ENCODE peak calls at places on chromosomes 1 and 21, in five cellular contexts. M is fibroblast of pulmonary artery, L is breast epithelium, N is pancreas, F is HFF-Myc. O is an unnamed sample.

GRCh38 chr1:89701746-89702241 is 68.9 kb downstream of the LRRC8C start:
- DNase-seq in M (peak; percentile 68), L (no peak), N (no peak), F (no peak), O (no peak)

GRCh38 chr1:104322131-104322530 is 572.4 kb downstream of the AMY1C start:
- DNase-seq in M (no peak), L (no peak), N (no peak), F (no peak), O (no peak)

GRCh38 chr21:31673513-31673912 is 14.0 kb downstream of the SOD1 start:
- DNase-seq in M (no peak), L (no peak), N (no peak), F (no peak), O (no peak)

GRCh38 chr1:243621973-243622372 is 228.1 kb downstream of the AKT3 start:
- DNase-seq in M (peak; percentile 20), L (no peak), N (no peak), F (no peak), O (no peak)

GRCh38 chr1:155009221-155009711 is 6.7 kb downstream of the ZBTB7B start:
- DNase-seq in M (no peak), L (no peak), N (no peak), F (no peak), O (no peak)

GRCh38 chr1:183730107-183730724 is 74.7 kb upstream of the RGL1 start:
- DNase-seq in M (no peak), L (no peak), N (no peak), F (no peak), O (no peak)

GRCh38 chr1:86409416-86410021 is 13.4 kb upstream of the ODF2L start:
- DNase-seq in M (no peak), L (no peak), N (no peak), F (no peak), O (no peak)

GRCh38 chr1:41006942-41007865 is 14.3 kb downstream of the SLFNL1 start:
- DNase-seq in M (no peak), L (no peak), N (no peak), F (no peak), O (no peak)

GRCh38 chr1:198605880-198606458 is 32.9 kb upstream of the PTPRC start:
- DNase-seq in M (no peak), L (no peak), N (no peak), F (no peak), O (peak; percentile 3)

GRCh38 chr1:111197598-111198289 is 2.7 kb downstream of the DENND2D start:
- DNase-seq in M (no peak), L (no peak), N (no peak), F (no peak), O (no peak)

GRCh38 chr1:33397125-33397506 is 33.8 kb downstream of the PHC2 start:
- DNase-seq in M (no peak), L (no peak), N (no peak), F (no peak), O (no peak)

GRCh38 chr1:24696033-24696755 is 49.1 kb upstream of the CLIC4 start:
- DNase-seq in M (no peak), L (no peak), N (no peak), F (no peak), O (no peak)

GRCh38 chr21:45209046-45209445 is 78.6 kb downstream of the POFUT2 start:
- DNase-seq in M (peak; percentile 71), L (no peak), N (no peak), F (peak; percentile 11), O (peak; percentile 37)

GRCh38 chr1:65890201-65890600 is 97.5 kb downstream of the PDE4B start:
- DNase-seq in M (no peak), L (no peak), N (no peak), F (no peak), O (no peak)

GRCh38 chr1:193448682-193449461 is 262.5 kb upstream of the B3GALT2 start:
- DNase-seq in M (no peak), L (no peak), N (no peak), F (no peak), O (no peak)

GRCh38 chr1:18396247-18396646 is 84.5 kb upstream of the KLHDC7A start:
- DNase-seq in M (no peak), L (no peak), N (no peak), F (no peak), O (no peak)

GRCh38 chr21:27382404-27382803 is 415.5 kb upstream of the ADAMTS5 start:
- DNase-seq in M (peak; percentile 22), L (no peak), N (no peak), F (no peak), O (no peak)

GRCh38 chr1:19461352-19461645 is 24.0 kb downstream of the CAPZB start:
- DNase-seq in M (no peak), L (no peak), N (no peak), F (no peak), O (no peak)

GRCh38 chr1:244030481-244031040 is 20.5 kb upstream of the ZBTB18 start:
- DNase-seq in M (no peak), L (no peak), N (no peak), F (no peak), O (no peak)

GRCh38 chr1:43082701-43083100 is 89.4 kb downstream of the EBNA1BP2 start:
- DNase-seq in M (no peak), L (no peak), N (no peak), F (no peak), O (no peak)

GRCh38 chr1:12745992-12746323 is at the start of gene CFAP107:
- DNase-seq in M (no peak), L (no peak), N (no peak), F (no peak), O (no peak)

GRCh38 chr21:33116669-33117267 is 46.8 kb downstream of the OLIG1 start:
- DNase-seq in M (no peak), L (no peak), N (no peak), F (no peak), O (no peak)

GRCh38 chr1:161777250-161777649 is 11.1 kb downstream of the ATF6 start:
- DNase-seq in M (no peak), L (no peak), N (no peak), F (no peak), O (no peak)

GRCh38 chr1:30778156-30778978 is 20.8 kb upstream of the LAPTM5 start:
- DNase-seq in M (peak; percentile 87), L (no peak), N (peak; percentile 26), F (peak; percentile 48), O (peak; percentile 49)

GRCh38 chr21:25756190-25756932 is 21.6 kb downstream of the GABPA start:
- DNase-seq in M (no peak), L (no peak), N (no peak), F (no peak), O (no peak)

GRCh38 chr1:6831368-6831767 is 46.1 kb downstream of the CAMTA1 start:
- DNase-seq in M (no peak), L (no peak), N (no peak), F (no peak), O (no peak)

GRCh38 chr1:212291505-212292134 is 6.4 kb downstream of the PPP2R5A start:
- DNase-seq in M (peak; percentile 63), L (no peak), N (no peak), F (no peak), O (no peak)

GRCh38 chr1:170586942-170587593 is 55.1 kb downstream of the GORAB start:
- DNase-seq in M (peak; percentile 75), L (no peak), N (no peak), F (no peak), O (no peak)

GRCh38 chr1:88608139-88608943 is 75.7 kb upstream of the PKN2 start:
- DNase-seq in M (peak; percentile 54), L (no peak), N (no peak), F (peak; percentile 17), O (no peak)

GRCh38 chr1:228464487-228464983 is 22.6 kb upstream of the RNF187 start:
- DNase-seq in M (peak; percentile 84), L (no peak), N (no peak), F (no peak), O (peak; percentile 55)

DNA sequence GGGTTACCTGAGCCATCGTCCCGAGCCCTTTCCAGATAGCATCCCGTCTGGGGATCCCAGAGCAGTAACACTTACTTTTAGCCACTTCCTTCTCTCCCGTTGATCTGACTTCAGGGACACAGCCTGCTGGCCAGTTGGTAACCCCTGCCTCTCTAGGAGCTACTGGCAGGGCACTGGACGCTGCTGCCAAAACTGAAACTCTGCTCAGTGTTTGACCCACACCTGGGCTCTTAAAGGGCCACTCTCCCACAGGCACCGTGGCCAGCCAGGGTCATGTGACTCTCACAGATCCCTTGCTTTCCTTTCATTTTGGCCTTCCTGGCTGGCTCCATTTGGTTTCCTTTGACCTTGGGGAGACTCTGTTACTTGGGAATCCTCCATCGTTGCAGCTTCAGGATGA is at the start of gene PIGR:
- DNase-seq in M (no peak), L (no peak), N (no peak), F (no peak), O (no peak)
- H3K4me3 ChIP-seq in M (no peak within 1 kb of the TSS), L (peak within 1 kb of the TSS; percentile 41), N (no peak within 1 kb of the TSS), F (no peak within 1 kb of the TSS), O (no peak within 1 kb of the TSS)

DNA sequence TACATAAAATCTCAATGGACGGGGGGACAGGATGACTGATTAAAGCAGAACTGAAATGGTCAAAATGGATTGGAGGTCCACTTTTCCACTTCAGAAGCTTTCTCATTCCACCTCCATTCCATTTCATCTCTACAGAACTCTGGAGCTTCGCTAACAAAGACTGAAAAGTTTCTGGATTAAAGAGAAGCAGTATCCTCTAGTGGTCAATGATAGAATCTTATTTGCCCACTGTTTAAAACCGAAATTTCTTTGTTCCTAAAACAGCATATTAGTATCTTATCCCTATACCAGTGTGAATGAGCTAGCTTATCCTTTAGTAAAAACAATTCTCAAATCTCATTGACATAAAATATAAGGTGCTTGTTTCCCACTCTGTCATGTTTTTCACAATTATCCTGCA is 890.6 kb downstream of the KCNT2 start:
- DNase-seq in M (peak; percentile 27), L (no peak), N (no peak), F (peak; percentile 24), O (no peak)
- TF ChIP-seq CTCF in M (peak; percentile 48), L (no peak), N (no peak), F (peak; percentile 56), O (peak; percentile 60)

DNA sequence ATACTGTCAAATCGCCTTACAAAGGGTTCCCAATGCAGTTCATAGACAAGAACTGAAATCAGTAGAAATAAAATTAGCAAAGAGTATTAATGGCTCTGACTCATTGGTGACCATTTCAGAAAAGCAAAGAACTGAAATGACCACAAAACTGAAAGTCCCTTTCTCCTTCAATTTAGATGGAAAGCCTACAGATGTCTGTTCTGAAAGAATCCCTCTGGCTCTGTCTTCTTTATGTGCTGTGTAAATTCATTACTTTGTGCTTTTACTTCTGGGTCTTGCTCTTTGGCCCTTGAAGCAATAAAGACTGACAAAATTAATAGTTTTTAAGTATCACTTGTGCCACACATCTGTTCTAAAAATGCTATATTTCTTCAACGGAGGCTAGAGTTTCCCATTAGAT is 62.7 kb upstream of the GPR89A start:
- DNase-seq in M (no peak), L (no peak), N (no peak), F (no peak), O (no peak)
- H3K4me3 ChIP-seq in M (no peak overlapping the region), L (no peak overlapping the region), N (no peak overlapping the region), F (no peak overlapping the region), O (no peak overlapping the region)

DNA sequence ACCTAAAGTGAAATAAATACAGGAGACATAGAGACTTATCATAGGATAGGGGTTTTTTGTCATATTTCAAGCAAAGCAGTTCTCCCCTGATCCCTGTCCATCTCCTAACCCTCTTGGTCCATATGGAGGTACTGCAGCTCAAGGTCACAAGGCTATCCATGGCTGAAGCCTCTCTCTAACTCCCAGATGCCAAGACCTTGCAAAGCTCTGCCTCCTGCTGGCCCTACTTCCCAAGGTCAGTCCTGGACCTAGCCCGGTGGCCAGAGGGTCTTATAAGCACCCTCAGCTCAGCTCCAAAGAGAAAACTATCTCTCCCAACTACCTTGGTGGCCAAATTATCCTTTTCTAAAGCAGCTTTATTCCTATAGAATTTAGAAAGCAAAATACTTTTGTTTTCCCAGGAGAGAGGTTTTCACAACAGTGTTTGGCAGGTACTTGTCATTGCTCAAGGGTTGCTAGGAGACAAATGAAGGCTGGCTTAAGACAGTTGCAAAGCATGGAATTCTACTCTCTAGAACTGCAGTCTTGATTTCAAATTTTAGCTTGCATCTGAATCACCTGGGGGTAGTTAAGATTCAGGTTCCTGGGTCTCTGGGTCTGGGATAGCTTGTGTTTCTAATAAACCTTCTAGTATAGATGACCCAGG is 121.5 kb downstream of the XCL2 start:
- DNase-seq in M (peak; percentile 20), L (no peak), N (no peak), F (no peak), O (no peak)
- TF ChIP-seq CTCF in M (no peak), L (no peak), N (no peak), F (no peak), O (no peak)

O was measured in astrocyte of the cerebellum.